ENCODE peak calls at places on chromosomes 2 and 18, in five cellular contexts. One of them, this sample, is unnamed.

GRCh38 chr2:44237221-44237620 is 38.1 kb upstream of the SLC3A1 start:
- DNase-seq in myocyte: no peak
- DNase-seq in memory B cell: no peak
- DNase-seq in psoas muscle: no peak
- DNase-seq in pons: no peak
- DNase-seq in this sample: no peak

GRCh38 chr2:177579486-177580036 is 187.0 kb downstream of the AGPS start:
- DNase-seq in pons: no peak
- DNase-seq in memory B cell: no peak
- DNase-seq in myocyte: no peak
- DNase-seq in psoas muscle: no peak
- DNase-seq in this sample: no peak

GRCh38 chr18:67199993-67200617 is 316.4 kb downstream of the DSEL start:
- DNase-seq in myocyte: peak
- DNase-seq in pons: peak
- DNase-seq in memory B cell: no peak
- DNase-seq in psoas muscle: no peak
- DNase-seq in this sample: peak

GRCh38 chr2:207473203-207473865 is 56.4 kb upstream of the CREB1 start:
- DNase-seq in myocyte: peak
- DNase-seq in psoas muscle: no peak
- DNase-seq in pons: peak
- DNase-seq in memory B cell: no peak
- DNase-seq in this sample: peak

GRCh38 chr18:12376034-12376717 is 851 bp downstream of the AFG3L2 start:
- DNase-seq in myocyte: no peak
- DNase-seq in memory B cell: peak
- DNase-seq in psoas muscle: no peak
- DNase-seq in pons: peak
- DNase-seq in this sample: no peak

GRCh38 chr2:28348149-28348567 is 44.5 kb upstream of the FOSL2 start:
- DNase-seq in memory B cell: no peak
- DNase-seq in myocyte: no peak
- DNase-seq in psoas muscle: peak
- DNase-seq in pons: no peak
- DNase-seq in this sample: no peak

GRCh38 chr2:56132138-56132537 is 51.7 kb upstream of the CCDC85A start:
- DNase-seq in psoas muscle: no peak
- DNase-seq in pons: peak
- DNase-seq in memory B cell: no peak
- DNase-seq in myocyte: peak
- DNase-seq in this sample: peak

GRCh38 chr2:103396152-103396551 is 634.3 kb downstream of the TMEM182 start:
- DNase-seq in memory B cell: no peak
- DNase-seq in pons: no peak
- DNase-seq in myocyte: no peak
- DNase-seq in psoas muscle: no peak
- DNase-seq in this sample: no peak

GRCh38 chr2:68417931-68418330 is 49.2 kb downstream of the FBXO48 start:
- DNase-seq in pons: no peak
- DNase-seq in psoas muscle: no peak
- DNase-seq in myocyte: no peak
- DNase-seq in memory B cell: no peak
- DNase-seq in this sample: no peak

GRCh38 chr2:84880645-84881521 is at the start of gene TRABD2A:
- DNase-seq in pons: no peak
- DNase-seq in psoas muscle: peak
- DNase-seq in memory B cell: peak
- DNase-seq in myocyte: no peak
- DNase-seq in this sample: no peak

GRCh38 chr2:43144265-43144664 is 82.1 kb downstream of the ZFP36L2 start:
- DNase-seq in memory B cell: no peak
- DNase-seq in myocyte: no peak
- DNase-seq in psoas muscle: no peak
- DNase-seq in pons: no peak
- DNase-seq in this sample: no peak

GRCh38 chr2:214577769-214578168 is 166.9 kb downstream of the VWC2L start:
- DNase-seq in pons: no peak
- DNase-seq in myocyte: no peak
- DNase-seq in memory B cell: no peak
- DNase-seq in psoas muscle: no peak
- DNase-seq in this sample: no peak

GRCh38 chr2:85705680-85706039 is 11.5 kb downstream of the GNLY start:
- DNase-seq in pons: peak
- DNase-seq in memory B cell: no peak
- DNase-seq in myocyte: peak
- DNase-seq in psoas muscle: peak
- DNase-seq in this sample: peak

GRCh38 chr2:11404381-11405073 is 60.1 kb upstream of the ROCK2 start:
- DNase-seq in myocyte: no peak
- DNase-seq in pons: no peak
- DNase-seq in psoas muscle: no peak
- DNase-seq in memory B cell: no peak
- DNase-seq in this sample: no peak

GRCh38 chr2:128304715-128305554 is 13.7 kb downstream of the HS6ST1 start:
- DNase-seq in psoas muscle: peak
- DNase-seq in myocyte: peak
- DNase-seq in memory B cell: no peak
- DNase-seq in pons: peak
- DNase-seq in this sample: peak

GRCh38 chr2:73917696-73918207 is 8.9 kb upstream of the DGUOK start:
- DNase-seq in myocyte: no peak
- DNase-seq in pons: no peak
- DNase-seq in psoas muscle: no peak
- DNase-seq in memory B cell: no peak
- DNase-seq in this sample: no peak

GRCh38 chr2:199716807-199717586 is 134.0 kb downstream of the FTCDNL1 start:
- DNase-seq in myocyte: peak
- DNase-seq in psoas muscle: no peak
- DNase-seq in memory B cell: no peak
- DNase-seq in pons: peak
- DNase-seq in this sample: no peak

GRCh38 chr2:238921259-238921658 is 73.4 kb downstream of the TWIST2 start:
- DNase-seq in memory B cell: no peak
- DNase-seq in psoas muscle: no peak
- DNase-seq in myocyte: no peak
- DNase-seq in pons: no peak
- DNase-seq in this sample: no peak

GRCh38 chr2:173898996-173899395 is 66.2 kb downstream of the SP3 start:
- DNase-seq in myocyte: no peak
- DNase-seq in psoas muscle: no peak
- DNase-seq in pons: no peak
- DNase-seq in memory B cell: no peak
- DNase-seq in this sample: no peak

GRCh38 chr18:11714244-11714918 is 25.3 kb downstream of the GNAL start:
- DNase-seq in myocyte: no peak
- DNase-seq in pons: no peak
- DNase-seq in memory B cell: no peak
- DNase-seq in psoas muscle: no peak
- DNase-seq in this sample: no peak

GRCh38 chr18:39406941-39407340 is 1841.3 kb upstream of the CELF4 start:
- DNase-seq in memory B cell: no peak
- DNase-seq in myocyte: no peak
- DNase-seq in pons: no peak
- DNase-seq in psoas muscle: no peak
- DNase-seq in this sample: no peak

GRCh38 chr2:234472155-234472554 is 24.7 kb downstream of the ARL4C start:
- DNase-seq in pons: no peak
- DNase-seq in myocyte: no peak
- DNase-seq in psoas muscle: no peak
- DNase-seq in memory B cell: no peak
- DNase-seq in this sample: no peak

GRCh38 chr2:63587814-63588384 is 378 bp downstream of the WDPCP start:
- DNase-seq in pons: no peak
- DNase-seq in memory B cell: no peak
- DNase-seq in psoas muscle: no peak
- DNase-seq in myocyte: no peak
- DNase-seq in this sample: no peak

GRCh38 chr2:12717988-12718661 is 1.4 kb downstream of the TRIB2 start:
- DNase-seq in psoas muscle: no peak
- DNase-seq in pons: no peak
- DNase-seq in memory B cell: peak
- DNase-seq in myocyte: no peak
- DNase-seq in this sample: no peak

GRCh38 chr18:49225160-49225559 is 235.3 kb downstream of the DYM start:
- DNase-seq in myocyte: no peak
- DNase-seq in memory B cell: no peak
- DNase-seq in pons: no peak
- DNase-seq in psoas muscle: no peak
- DNase-seq in this sample: no peak

GRCh38 chr2:101759162-101759561 is 61.7 kb downstream of the MAP4K4 start:
- DNase-seq in psoas muscle: no peak
- DNase-seq in pons: no peak
- DNase-seq in memory B cell: no peak
- DNase-seq in myocyte: peak
- DNase-seq in this sample: no peak

GRCh38 chr2:129724021-129724757 is 255.3 kb upstream of the RAB6C start:
- DNase-seq in memory B cell: no peak
- DNase-seq in psoas muscle: no peak
- DNase-seq in myocyte: no peak
- DNase-seq in pons: no peak
- DNase-seq in this sample: no peak

GRCh38 chr18:36544036-36544725 is 246.7 kb downstream of the FHOD3 start:
- DNase-seq in pons: no peak
- DNase-seq in psoas muscle: peak
- DNase-seq in memory B cell: no peak
- DNase-seq in myocyte: no peak
- DNase-seq in this sample: peak

GRCh38 chr2:50691518-50691917 is 340.4 kb downstream of the NRXN1 start:
- DNase-seq in memory B cell: no peak
- DNase-seq in psoas muscle: no peak
- DNase-seq in myocyte: no peak
- DNase-seq in pons: peak
- DNase-seq in this sample: peak

GRCh38 chr2:209624192-209624938 is 147.3 kb upstream of the UNC80 start:
- DNase-seq in myocyte: no peak
- DNase-seq in memory B cell: no peak
- DNase-seq in psoas muscle: no peak
- DNase-seq in pons: no peak
- DNase-seq in this sample: no peak